ENCODE peak calls at places on chromosomes 5 and 9, in seven cellular contexts. J is stimulated activated CD8-positive, alpha-beta memory T cell treated with anti-CD3 and anti-CD28 coated beads, Interleukin-4, amount 100 ng/mL, for 1 hour; F is EL; L is GM10248; O is NB4; K is H7; B is erythroblast. X is an unnamed sample.

GRCh38 chr5:87526131-87526530 is 113.4 kb upstream of the CCNH start:
- DNase-seq in L (no peak), K (no peak), O (no peak), J (no peak), F (no peak), B (no peak), X (no peak)

GRCh38 chr5:60163762-60164161 is 270.2 kb upstream of the PDE4D start:
- DNase-seq in K (no peak), J (no peak), O (no peak), L (no peak), F (peak), B (no peak), X (no peak)

GRCh38 chr5:58871648-58872242 is 288.9 kb downstream of the RAB3C start:
- DNase-seq in B (peak), J (no peak), L (no peak), K (no peak), O (peak), F (peak), X (no peak)

GRCh38 chr9:27528278-27528885 is 1.2 kb downstream of the MOB3B start:
- DNase-seq in O (no peak), J (no peak), F (peak), K (peak), L (peak), B (peak), X (no peak)

GRCh38 chr5:157167219-157167621 is 1.2 kb upstream of the GARIN3 start:
- DNase-seq in O (no peak), F (peak), B (no peak), K (no peak), J (no peak), L (peak), X (peak)

GRCh38 chr9:6959275-6960000 is 201.7 kb downstream of the KDM4C start:
- DNase-seq in J (no peak), L (no peak), F (no peak), O (no peak), K (no peak), B (no peak), X (no peak)

GRCh38 chr5:68673451-68674180 is 420.2 kb upstream of the SLC30A5 start:
- DNase-seq in J (no peak), K (no peak), B (no peak), F (no peak), L (no peak), O (no peak), X (peak)

GRCh38 chr5:63154480-63155309 is 576.1 kb downstream of the LRRC70 start:
- DNase-seq in O (no peak), K (no peak), B (no peak), J (no peak), F (no peak), L (no peak), X (no peak)

GRCh38 chr9:22005700-22006605 is 3.2 kb downstream of the CDKN2B start:
- DNase-seq in J (no peak), F (no peak), B (no peak), O (no peak), K (peak), L (no peak), X (no peak)

GRCh38 chr9:87309236-87309635 is 188.4 kb upstream of the DAPK1 start:
- DNase-seq in B (no peak), J (no peak), K (no peak), L (no peak), O (no peak), F (peak), X (no peak)

GRCh38 chr5:69454460-69455249 is 37.9 kb upstream of the OCLN start:
- DNase-seq in B (no peak), L (no peak), F (no peak), K (peak), J (no peak), O (peak), X (no peak)

GRCh38 chr9:112029921-112030444 is 133.4 kb downstream of the UGCG start:
- DNase-seq in O (no peak), L (no peak), F (peak), J (no peak), K (peak), B (no peak), X (peak)

GRCh38 chr9:89854715-89855475 is 250.1 kb downstream of the GADD45G start:
- DNase-seq in B (no peak), J (no peak), O (no peak), K (no peak), F (no peak), L (no peak), X (no peak)

GRCh38 chr9:35162605-35163315 is 951 bp downstream of the UNC13B start:
- DNase-seq in O (no peak), F (no peak), L (no peak), J (no peak), K (no peak), B (no peak), X (no peak)

GRCh38 chr5:111707624-111708165 is 49.3 kb downstream of the NREP start:
- DNase-seq in J (no peak), O (no peak), K (no peak), L (no peak), B (no peak), F (no peak), X (no peak)

GRCh38 chr5:123450641-123451421 is 27.6 kb upstream of the CEP120 start:
- DNase-seq in F (no peak), O (no peak), L (no peak), K (no peak), B (no peak), J (no peak), X (no peak)

GRCh38 chr9:113631093-113631765 is 167.7 kb downstream of the RGS3 start:
- DNase-seq in L (no peak), F (no peak), J (no peak), K (peak), B (no peak), O (no peak), X (no peak)

GRCh38 chr9:129601082-129601674 is 19.7 kb downstream of the C9orf50 start:
- DNase-seq in L (no peak), O (no peak), B (no peak), J (no peak), K (no peak), F (no peak), X (no peak)

GRCh38 chr9:128921881-128922763 is 1.3 kb downstream of the PHYHD1 start:
- DNase-seq in L (peak), O (no peak), F (peak), J (no peak), K (peak), B (peak), X (no peak)

GRCh38 chr5:45454114-45454513 is 242.1 kb downstream of the HCN1 start:
- DNase-seq in J (no peak), F (no peak), B (no peak), O (peak), K (peak), L (no peak), X (peak)

GRCh38 chr9:91949946-91950664 is at the start of gene ROR2:
- DNase-seq in O (peak), K (peak), F (peak), J (no peak), B (peak), L (peak), X (peak)

GRCh38 chr5:159100928-159101646 is 1.4 kb upstream of the EBF1 start:
- DNase-seq in L (peak), O (no peak), B (no peak), J (no peak), K (peak), F (no peak), X (no peak)

GRCh38 chr9:117616436-117616835 is 87.8 kb upstream of the TLR4 start:
- DNase-seq in J (no peak), O (no peak), F (no peak), B (no peak), L (no peak), K (no peak), X (no peak)

GRCh38 chr9:83630938-83631457 is 8.1 kb downstream of the IDNK start:
- DNase-seq in O (no peak), J (no peak), F (no peak), K (peak), L (no peak), B (peak), X (no peak)

GRCh38 chr9:95773061-95773433 is 102.4 kb upstream of the ERCC6L2 start:
- DNase-seq in F (peak), B (no peak), K (no peak), L (no peak), O (no peak), J (no peak), X (no peak)

X was measured in Caki2.